ENCODE peak calls at places on chromosome 3, in six cellular contexts. L is midbrain; W is stimulated activated CD4-positive, alpha-beta T cell treated with anti-CD3 and anti-CD28 coated beads, Interleukin-2, amount 100 ng/mL, for 48 hours; Q is LoVo; J is Right ventricle myocardium superior; V is substantia nigra. K is an unnamed sample.

GRCh38 chr3:177557561-177557960 is 360.3 kb upstream of the TBL1XR1 start:
- DNase-seq in L (no peak), W (no peak), Q (no peak), J (no peak), V (no peak), K (no peak)

GRCh38 chr3:79086514-79086913 is 681.3 kb downstream of the ROBO1 start:
- DNase-seq in L (peak; percentile 43), W (peak; percentile 1), Q (peak; percentile 64), J (no peak), V (no peak), K (peak; percentile 9)

GRCh38 chr3:66933233-66933632 is 64.9 kb upstream of the KBTBD8 start:
- DNase-seq in L (no peak), W (no peak), Q (no peak), J (no peak), V (no peak), K (no peak)

GRCh38 chr3:4997946-4998345 is 18.7 kb downstream of the BHLHE40 start:
- DNase-seq in L (no peak), W (no peak), Q (no peak), J (no peak), V (no peak), K (no peak)

GRCh38 chr3:85316252-85316651 is 357.5 kb downstream of the CADM2 start:
- DNase-seq in L (no peak), W (no peak), Q (no peak), J (no peak), V (no peak), K (no peak)

GRCh38 chr3:194586839-194587238 is 46.4 kb downstream of the TMEM44 start:
- DNase-seq in L (no peak), W (no peak), Q (no peak), J (peak; percentile 5), V (no peak), K (no peak)

GRCh38 chr3:25043757-25044156 is 384.3 kb upstream of the RARB start:
- DNase-seq in L (no peak), W (no peak), Q (no peak), J (no peak), V (no peak), K (no peak)

GRCh38 chr3:129245141-129245540 is 4.3 kb upstream of the COPG1 start:
- DNase-seq in L (no peak), W (no peak), Q (no peak), J (no peak), V (no peak), K (no peak)

GRCh38 chr3:42582474-42583070 is 805 bp upstream of the SEC22C start:
- DNase-seq in L (no peak), W (no peak), Q (no peak), J (no peak), V (no peak), K (no peak)